ENCODE peak calls at places on chromosomes 6 and 20, in six cellular contexts. One of them, this sample, is unnamed.
A peak's percentile ranks its signal among the peaks of the same experiment; 100 is the strongest.

GRCh38 chr6:44039839-44040350 is 87.4 kb downstream of the MRPL14 start:
- DNase-seq in GM12865: no peak
- DNase-seq in retinal pigment epithelial cell: no peak
- DNase-seq in activated B cell treated with CpG ODN at 0.5 μM for 24 hours: no peak
- DNase-seq in AG09319: no peak
- DNase-seq in upper lobe of right lung: peak; percentile 55
- DNase-seq in this sample: no peak

GRCh38 chr6:33696538-33697518 is 14.7 kb downstream of the UQCC2 start:
- DNase-seq in GM12865: peak; percentile 74
- DNase-seq in retinal pigment epithelial cell: no peak
- DNase-seq in activated B cell treated with CpG ODN at 0.5 μM for 24 hours: peak; percentile 45
- DNase-seq in AG09319: no peak
- DNase-seq in upper lobe of right lung: no peak
- DNase-seq in this sample: no peak

GRCh38 chr20:24831232-24831631 is 117.8 kb upstream of the CST7 start:
- DNase-seq in GM12865: no peak
- DNase-seq in retinal pigment epithelial cell: no peak
- DNase-seq in activated B cell treated with CpG ODN at 0.5 μM for 24 hours: no peak
- DNase-seq in AG09319: no peak
- DNase-seq in upper lobe of right lung: no peak
- DNase-seq in this sample: no peak

GRCh38 chr6:114342826-114343781 is at the start of gene HS3ST5:
- DNase-seq in GM12865: peak; percentile 19
- DNase-seq in retinal pigment epithelial cell: peak; percentile 4
- DNase-seq in activated B cell treated with CpG ODN at 0.5 μM for 24 hours: no peak
- DNase-seq in AG09319: no peak
- DNase-seq in upper lobe of right lung: peak; percentile 64
- DNase-seq in this sample: no peak

GRCh38 chr20:53174454-53174853 is 202.3 kb downstream of the TSHZ2 start:
- DNase-seq in GM12865: no peak
- DNase-seq in retinal pigment epithelial cell: no peak
- DNase-seq in activated B cell treated with CpG ODN at 0.5 μM for 24 hours: no peak
- DNase-seq in AG09319: no peak
- DNase-seq in upper lobe of right lung: no peak
- DNase-seq in this sample: no peak

GRCh38 chr20:11880694-11881093 is 37.0 kb upstream of the BTBD3 start:
- DNase-seq in GM12865: no peak
- DNase-seq in retinal pigment epithelial cell: no peak
- DNase-seq in activated B cell treated with CpG ODN at 0.5 μM for 24 hours: no peak
- DNase-seq in AG09319: no peak
- DNase-seq in upper lobe of right lung: no peak
- DNase-seq in this sample: no peak

GRCh38 chr20:2740702-2741101 is 48.1 kb downstream of the EBF4 start:
- DNase-seq in GM12865: no peak
- DNase-seq in retinal pigment epithelial cell: no peak
- DNase-seq in activated B cell treated with CpG ODN at 0.5 μM for 24 hours: no peak
- DNase-seq in AG09319: no peak
- DNase-seq in upper lobe of right lung: no peak
- DNase-seq in this sample: no peak

GRCh38 chr6:116221067-116221466 is 32.8 kb downstream of the TSPYL4 start:
- DNase-seq in GM12865: no peak
- DNase-seq in retinal pigment epithelial cell: peak; percentile 52
- DNase-seq in activated B cell treated with CpG ODN at 0.5 μM for 24 hours: no peak
- DNase-seq in AG09319: no peak
- DNase-seq in upper lobe of right lung: no peak
- DNase-seq in this sample: no peak

GRCh38 chr6:169620171-169621125 is 81.4 kb downstream of the WDR27 start:
- DNase-seq in GM12865: no peak
- DNase-seq in retinal pigment epithelial cell: no peak
- DNase-seq in activated B cell treated with CpG ODN at 0.5 μM for 24 hours: no peak
- DNase-seq in AG09319: no peak
- DNase-seq in upper lobe of right lung: no peak
- DNase-seq in this sample: no peak

GRCh38 chr6:161228911-161229591 is 44.8 kb downstream of the AGPAT4 start:
- DNase-seq in GM12865: peak; percentile 30
- DNase-seq in retinal pigment epithelial cell: peak; percentile 89
- DNase-seq in activated B cell treated with CpG ODN at 0.5 μM for 24 hours: no peak
- DNase-seq in AG09319: no peak
- DNase-seq in upper lobe of right lung: no peak
- DNase-seq in this sample: no peak

GRCh38 chr6:11912420-11912819 is 99.7 kb upstream of the HIVEP1 start:
- DNase-seq in GM12865: peak; percentile 11
- DNase-seq in retinal pigment epithelial cell: no peak
- DNase-seq in activated B cell treated with CpG ODN at 0.5 μM for 24 hours: no peak
- DNase-seq in AG09319: no peak
- DNase-seq in upper lobe of right lung: no peak
- DNase-seq in this sample: no peak

DNA sequence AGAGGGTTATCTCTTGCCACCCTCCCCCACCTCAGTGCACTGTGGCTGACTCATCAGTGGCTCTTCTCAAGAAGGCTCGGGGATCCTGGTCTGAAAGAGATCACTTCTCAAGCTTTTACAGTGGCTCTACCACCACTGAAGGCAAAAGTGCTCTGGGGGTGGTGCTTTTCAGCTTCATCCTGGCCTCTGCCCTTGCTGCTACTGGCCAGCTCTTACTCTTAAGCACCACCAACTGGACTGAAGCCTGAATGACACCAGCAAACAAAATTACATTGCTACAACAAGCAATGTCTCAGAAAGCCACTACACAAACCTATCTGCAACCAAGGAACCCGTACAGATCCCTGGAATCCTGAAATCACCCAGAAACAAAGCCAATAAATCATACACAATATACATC is 402.1 kb downstream of the EPHA7 start:
- DNase-seq in GM12865: peak; percentile 5
- DNase-seq in retinal pigment epithelial cell: no peak
- DNase-seq in activated B cell treated with CpG ODN at 0.5 μM for 24 hours: no peak
- DNase-seq in AG09319: no peak
- DNase-seq in upper lobe of right lung: no peak
- DNase-seq in this sample: no peak
- TF ChIP-seq CTCF in GM12865: peak; percentile 1
- TF ChIP-seq CTCF in retinal pigment epithelial cell: peak; percentile 15
- TF ChIP-seq CTCF in activated B cell treated with CpG ODN at 0.5 μM for 24 hours: no peak
- TF ChIP-seq CTCF in AG09319: no peak
- TF ChIP-seq CTCF in upper lobe of right lung: no peak
- TF ChIP-seq CTCF in this sample: no peak

GRCh38 chr6:1686117-1687098 is 76.7 kb downstream of the FOXC1 start:
- DNase-seq in GM12865: no peak
- DNase-seq in retinal pigment epithelial cell: peak; percentile 98
- DNase-seq in activated B cell treated with CpG ODN at 0.5 μM for 24 hours: no peak
- DNase-seq in AG09319: peak; percentile 96
- DNase-seq in upper lobe of right lung: no peak
- DNase-seq in this sample: no peak
- TF ChIP-seq CTCF in GM12865: no peak
- TF ChIP-seq CTCF in retinal pigment epithelial cell: peak; percentile 32
- TF ChIP-seq CTCF in activated B cell treated with CpG ODN at 0.5 μM for 24 hours: no peak
- TF ChIP-seq CTCF in AG09319: peak; percentile 28
- TF ChIP-seq CTCF in upper lobe of right lung: no peak
- TF ChIP-seq CTCF in this sample: no peak

GRCh38 chr6:155591741-155592140 is 136.1 kb upstream of the NOX3 start:
- DNase-seq in GM12865: no peak
- DNase-seq in retinal pigment epithelial cell: no peak
- DNase-seq in activated B cell treated with CpG ODN at 0.5 μM for 24 hours: no peak
- DNase-seq in AG09319: no peak
- DNase-seq in upper lobe of right lung: no peak
- DNase-seq in this sample: no peak

GRCh38 chr6:155599571-155599970 is 143.9 kb upstream of the NOX3 start:
- DNase-seq in GM12865: no peak
- DNase-seq in retinal pigment epithelial cell: no peak
- DNase-seq in activated B cell treated with CpG ODN at 0.5 μM for 24 hours: no peak
- DNase-seq in AG09319: no peak
- DNase-seq in upper lobe of right lung: no peak
- DNase-seq in this sample: no peak

DNA sequence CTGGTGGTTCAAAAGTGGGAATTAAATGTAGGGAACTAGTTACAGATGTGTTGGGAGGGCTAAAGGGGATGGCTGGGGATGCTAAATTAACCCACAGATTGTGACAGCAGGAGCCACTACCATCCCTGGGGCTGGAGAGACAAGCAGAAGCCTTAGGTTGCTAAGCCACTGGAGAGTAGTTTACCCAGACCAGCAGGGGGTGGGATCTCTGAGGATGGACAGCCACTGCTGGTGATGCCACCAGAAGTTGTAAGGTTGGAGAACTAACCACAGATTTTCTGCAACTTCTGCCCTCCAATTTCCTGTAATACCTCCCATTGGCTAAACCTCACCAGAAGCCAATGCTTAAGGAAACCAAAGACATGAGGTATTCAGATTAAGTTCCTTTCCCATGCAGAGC is 139.6 kb upstream of the NOX3 start:
- DNase-seq in GM12865: peak; percentile 2
- DNase-seq in retinal pigment epithelial cell: no peak
- DNase-seq in activated B cell treated with CpG ODN at 0.5 μM for 24 hours: no peak
- DNase-seq in AG09319: no peak
- DNase-seq in upper lobe of right lung: no peak
- DNase-seq in this sample: no peak
- TF ChIP-seq CTCF in GM12865: no peak
- TF ChIP-seq CTCF in retinal pigment epithelial cell: no peak
- TF ChIP-seq CTCF in activated B cell treated with CpG ODN at 0.5 μM for 24 hours: no peak
- TF ChIP-seq CTCF in AG09319: no peak
- TF ChIP-seq CTCF in upper lobe of right lung: no peak
- TF ChIP-seq CTCF in this sample: no peak

DNA sequence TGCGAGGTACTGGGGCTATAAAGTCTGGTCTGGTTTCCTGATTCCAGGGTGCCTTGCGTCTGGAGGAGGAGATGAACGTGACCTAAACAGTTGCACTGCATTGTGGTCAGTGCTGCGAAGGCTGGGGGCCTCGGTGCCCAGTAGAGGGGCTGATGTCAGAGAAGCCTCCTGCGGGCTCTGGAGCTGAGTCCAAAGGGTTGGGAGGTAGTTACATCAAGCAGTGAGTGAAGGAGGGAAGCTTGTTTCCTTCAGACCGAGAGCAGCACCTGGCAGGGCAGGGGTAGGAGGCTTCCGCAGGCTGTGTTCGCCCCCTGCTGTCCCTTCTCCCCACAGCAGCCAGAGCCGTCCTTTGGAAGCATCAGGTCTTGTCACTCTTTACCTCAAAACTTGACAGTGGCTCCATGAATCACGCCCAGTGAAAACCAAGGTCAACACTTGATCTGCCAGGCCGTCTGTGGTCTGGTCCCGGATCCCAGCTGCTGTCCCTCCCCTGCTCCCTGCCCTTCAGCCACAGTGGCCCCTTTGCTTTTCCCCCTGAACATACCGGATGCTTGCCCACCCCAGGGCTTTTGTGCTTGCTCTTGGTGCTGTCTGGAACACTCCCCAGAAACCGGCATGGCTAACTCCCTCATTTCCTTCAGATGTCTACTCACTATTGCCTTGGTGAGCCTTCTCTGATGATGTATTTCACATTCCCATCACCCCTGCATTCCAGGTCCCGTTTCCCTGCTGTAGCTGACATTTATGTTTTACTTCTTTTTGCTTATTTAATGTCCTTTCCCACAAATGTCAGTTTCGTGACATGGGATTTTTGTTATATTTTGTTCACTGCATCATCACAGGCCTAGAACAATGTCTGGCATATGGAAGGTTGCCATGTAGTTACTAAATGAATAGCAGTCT is 7.0 kb downstream of the DYNLRB1 start:
- DNase-seq in GM12865: peak; percentile 80
- DNase-seq in retinal pigment epithelial cell: no peak
- DNase-seq in activated B cell treated with CpG ODN at 0.5 μM for 24 hours: no peak
- DNase-seq in AG09319: peak; percentile 62
- DNase-seq in upper lobe of right lung: no peak
- DNase-seq in this sample: no peak
- TF ChIP-seq CTCF in GM12865: peak; percentile 74
- TF ChIP-seq CTCF in retinal pigment epithelial cell: peak; percentile 76
- TF ChIP-seq CTCF in activated B cell treated with CpG ODN at 0.5 μM for 24 hours: no peak
- TF ChIP-seq CTCF in AG09319: peak; percentile 56
- TF ChIP-seq CTCF in upper lobe of right lung: peak; percentile 46
- TF ChIP-seq CTCF in this sample: peak; percentile 21

GRCh38 chr6:143229402-143229801 is 168.7 kb downstream of the AIG1 start:
- DNase-seq in GM12865: no peak
- DNase-seq in retinal pigment epithelial cell: no peak
- DNase-seq in activated B cell treated with CpG ODN at 0.5 μM for 24 hours: no peak
- DNase-seq in AG09319: no peak
- DNase-seq in upper lobe of right lung: no peak
- DNase-seq in this sample: no peak
- TF ChIP-seq CTCF in GM12865: no peak
- TF ChIP-seq CTCF in retinal pigment epithelial cell: no peak
- TF ChIP-seq CTCF in activated B cell treated with CpG ODN at 0.5 μM for 24 hours: no peak
- TF ChIP-seq CTCF in AG09319: no peak
- TF ChIP-seq CTCF in upper lobe of right lung: no peak
- TF ChIP-seq CTCF in this sample: no peak

This sample was measured in natural killer cell.